ENCODE peak calls at places on chromosomes 1 and 21, in five cellular contexts. R is transverse colon, L is GM12878, B is stomach, Y is breast epithelium. F is an unnamed sample. For H3K27me3, the result is how much of the 10 kb centered on the place peaks cover.

GRCh38 chr1:34918609-34919561 is 10.6 kb downstream of the DLGAP3 start:
- DNase-seq in R (no peak), L (peak), B (no peak), Y (no peak), F (no peak)

GRCh38 chr1:28642056-28642846 is 616 bp downstream of the TAF12 start:
- DNase-seq in R (no peak), L (no peak), B (no peak), Y (no peak), F (no peak)

GRCh38 chr1:156711011-156711817 is 5.8 kb upstream of the CRABP2 start:
- DNase-seq in R (no peak), L (no peak), B (no peak), Y (no peak), F (no peak)

GRCh38 chr1:201126463-201126831 is 537 bp downstream of the ASCL5 start:
- DNase-seq in R (no peak), L (no peak), B (no peak), Y (no peak), F (no peak)

GRCh38 chr21:42829954-42830353 is 49.4 kb downstream of the WDR4 start:
- DNase-seq in R (no peak), L (no peak), B (no peak), Y (no peak), F (no peak)

GRCh38 chr1:25695066-25695990 is 78.7 kb downstream of the MAN1C1 start:
- DNase-seq in R (peak), L (no peak), B (peak), Y (peak), F (peak)

GRCh38 chr1:184860985-184861754 is 106.5 kb upstream of the EDEM3 start:
- DNase-seq in R (peak), L (no peak), B (peak), Y (no peak), F (no peak)

GRCh38 chr1:231068772-231069171 is 28.7 kb upstream of the FAM89A start:
- DNase-seq in R (no peak), L (no peak), B (no peak), Y (no peak), F (no peak)

GRCh38 chr1:163205513-163205912 is 2.8 kb upstream of the RGS5 start:
- DNase-seq in R (no peak), L (no peak), B (no peak), Y (no peak), F (no peak)

GRCh38 chr1:162107911-162108310 is 38.4 kb downstream of the NOS1AP start:
- DNase-seq in R (no peak), L (no peak), B (no peak), Y (no peak), F (no peak)

GRCh38 chr1:157043685-157044084 is 1.9 kb downstream of the ARHGEF11 start:
- DNase-seq in R (no peak), L (no peak), B (no peak), Y (no peak), F (no peak)

DNA sequence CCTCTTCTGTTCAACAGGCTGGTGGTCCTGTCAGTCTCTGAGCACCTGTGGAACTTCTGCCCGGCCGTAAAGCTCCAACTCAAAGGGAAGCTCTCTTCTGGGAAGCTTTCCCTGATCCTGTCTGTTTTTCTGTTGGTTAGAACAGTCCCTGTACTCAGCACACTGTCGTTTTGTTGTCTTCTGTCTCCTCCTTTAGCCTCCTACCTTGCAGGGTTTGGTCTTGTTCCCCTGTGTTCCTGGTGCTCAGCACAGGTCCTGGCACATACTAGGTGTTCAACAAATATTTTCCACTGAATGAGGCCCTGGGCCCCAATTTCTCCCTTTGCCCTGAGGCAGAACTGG is 328 bp upstream of the KDF1 start:
- DNase-seq in R (no peak), L (no peak), B (no peak), Y (no peak), F (no peak)
- H3K27me3 ChIP-seq in R (under half), L (under half), B (under half), Y (under half), F (under half)

GRCh38 chr1:198878566-198878965 is 239.7 kb downstream of the PTPRC start:
- DNase-seq in R (no peak), L (no peak), B (no peak), Y (no peak), F (no peak)

GRCh38 chr1:198880397-198880796 is 241.6 kb downstream of the PTPRC start:
- DNase-seq in R (no peak), L (no peak), B (no peak), Y (no peak), F (no peak)

GRCh38 chr1:198873696-198874230 is 234.9 kb downstream of the PTPRC start:
- DNase-seq in R (no peak), L (no peak), B (no peak), Y (no peak), F (no peak)

GRCh38 chr1:198879711-198880306 is 241.0 kb downstream of the PTPRC start:
- DNase-seq in R (no peak), L (no peak), B (no peak), Y (no peak), F (no peak)

DNA sequence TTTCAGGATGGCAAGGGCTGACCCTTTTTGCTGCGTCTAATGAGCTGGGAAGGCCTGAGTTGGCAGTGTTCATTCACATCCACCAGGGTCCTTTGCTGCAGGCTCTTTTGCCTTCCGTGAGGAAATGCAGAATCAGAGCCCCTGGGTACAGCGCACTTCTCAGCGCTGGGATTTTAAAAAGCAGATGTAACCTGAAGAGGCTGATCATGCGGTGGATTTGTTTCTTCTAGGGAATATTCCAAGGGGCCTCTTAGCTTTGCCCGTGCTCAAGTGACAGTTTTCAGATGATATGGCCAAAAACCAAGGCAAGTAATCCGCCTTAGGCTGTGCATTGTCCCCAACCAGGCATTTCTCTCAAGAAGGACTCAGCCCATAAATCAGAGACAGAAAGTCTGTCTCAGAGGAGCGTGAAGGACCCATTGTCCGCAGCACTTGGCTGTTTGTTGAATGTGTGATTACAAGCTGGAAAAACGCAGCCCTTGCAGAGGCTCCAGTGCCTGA is 237.6 kb downstream of the PTPRC start:
- DNase-seq in R (no peak), L (no peak), B (no peak), Y (no peak), F (no peak)
- TF ChIP-seq CTCF in R (no peak), L (no peak), B (no peak), Y (no peak), F (no peak)

GRCh38 chr1:13492711-13493110 is 21.1 kb downstream of the LRRC38 start:
- DNase-seq in R (no peak), L (no peak), B (no peak), Y (no peak), F (no peak)
- TF ChIP-seq POLR2AphosphoS5 in R (no peak), L (no peak), B (no peak), Y (no peak), F (no peak)

GRCh38 chr1:152108899-152109222 is 6.4 kb downstream of the TCHH start:
- DNase-seq in R (no peak), L (no peak), B (no peak), Y (no peak), F (no peak)
- H3K27me3 ChIP-seq in R (half or more), L (under half), B (half or more), Y (under half), F (half or more)

GRCh38 chr1:6082430-6082971 is 36.8 kb downstream of the KCNAB2 start:
- DNase-seq in R (no peak), L (no peak), B (no peak), Y (no peak), F (no peak)
- TF ChIP-seq CTCF in R (no peak), L (no peak), B (no peak), Y (peak), F (peak)

GRCh38 chr1:224579526-224579925 is 36.6 kb upstream of the CNIH3 start:
- DNase-seq in R (no peak), L (no peak), B (no peak), Y (no peak), F (peak)

GRCh38 chr1:224585051-224585450 is 31.1 kb upstream of the CNIH3 start:
- DNase-seq in R (no peak), L (no peak), B (no peak), Y (no peak), F (peak)

GRCh38 chr1:224580006-224580405 is 36.1 kb upstream of the CNIH3 start:
- DNase-seq in R (no peak), L (no peak), B (no peak), Y (no peak), F (peak)

GRCh38 chr1:224583774-224584173 is 32.3 kb upstream of the CNIH3 start:
- DNase-seq in R (no peak), L (no peak), B (no peak), Y (no peak), F (peak)

DNA sequence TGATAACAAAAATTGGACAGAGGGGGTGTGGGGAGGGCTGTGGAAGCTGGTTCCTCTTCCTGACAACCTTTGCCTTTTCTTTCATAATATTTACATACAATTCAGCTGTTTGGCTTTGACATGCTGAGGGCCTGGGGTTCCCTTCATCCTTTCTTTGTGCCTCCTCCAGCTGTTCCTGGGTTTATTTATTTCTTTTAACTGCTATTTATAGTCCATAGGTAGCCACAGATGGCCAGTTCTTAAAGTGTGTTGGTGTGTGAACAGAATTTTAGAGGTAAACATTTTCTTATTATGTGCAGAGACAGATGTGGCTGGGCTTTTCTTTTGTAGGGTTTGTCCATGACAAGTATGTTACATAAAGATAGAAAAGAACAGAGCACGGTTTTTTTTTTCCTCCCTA is 34.1 kb upstream of the CNIH3 start:
- DNase-seq in R (no peak), L (no peak), B (no peak), Y (no peak), F (peak)
- TF ChIP-seq POLR2AphosphoS5 in R (no peak), L (no peak), B (no peak), Y (no peak), F (no peak)

GRCh38 chr1:19744886-19745285 is 54.8 kb downstream of the TMCO4 start:
- DNase-seq in R (no peak), L (no peak), B (no peak), Y (no peak), F (no peak)
- H3K27me3 ChIP-seq in R (under half), L (under half), B (under half), Y (under half), F (under half)

DNA sequence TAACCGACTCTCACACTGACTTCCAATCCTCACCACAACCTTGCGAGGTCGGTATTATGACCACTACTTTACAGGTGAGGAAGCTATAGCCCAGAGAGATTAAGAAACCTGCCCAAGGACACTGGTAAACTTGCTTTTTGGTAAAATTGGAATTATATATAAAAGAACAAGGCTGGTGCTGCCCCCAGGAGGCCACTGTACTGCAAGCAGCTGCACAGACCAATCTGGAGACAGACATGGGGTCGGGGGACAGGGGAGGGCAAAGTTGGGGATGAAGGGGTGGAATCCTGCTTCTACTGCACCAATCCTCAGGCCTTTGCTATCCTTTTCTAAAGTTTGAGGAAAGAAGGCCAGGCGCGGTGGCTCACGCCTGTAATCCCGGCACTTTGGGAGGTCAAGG is 280.8 kb downstream of the SPATA17 start:
- DNase-seq in R (no peak), L (no peak), B (no peak), Y (no peak), F (no peak)
- TF ChIP-seq CTCF in R (no peak), L (no peak), B (no peak), Y (no peak), F (no peak)

GRCh38 chr1:165287781-165288180 is 68.7 kb downstream of the LMX1A start:
- DNase-seq in R (no peak), L (no peak), B (no peak), Y (no peak), F (no peak)

GRCh38 chr1:165288301-165289120 is 68.0 kb downstream of the LMX1A start:
- DNase-seq in R (peak), L (no peak), B (no peak), Y (no peak), F (no peak)

GRCh38 chr1:165281207-165281901 is 75.2 kb downstream of the LMX1A start:
- DNase-seq in R (no peak), L (no peak), B (no peak), Y (no peak), F (no peak)

GRCh38 chr1:165287329-165287728 is 69.2 kb downstream of the LMX1A start:
- DNase-seq in R (no peak), L (no peak), B (no peak), Y (no peak), F (no peak)

DNA sequence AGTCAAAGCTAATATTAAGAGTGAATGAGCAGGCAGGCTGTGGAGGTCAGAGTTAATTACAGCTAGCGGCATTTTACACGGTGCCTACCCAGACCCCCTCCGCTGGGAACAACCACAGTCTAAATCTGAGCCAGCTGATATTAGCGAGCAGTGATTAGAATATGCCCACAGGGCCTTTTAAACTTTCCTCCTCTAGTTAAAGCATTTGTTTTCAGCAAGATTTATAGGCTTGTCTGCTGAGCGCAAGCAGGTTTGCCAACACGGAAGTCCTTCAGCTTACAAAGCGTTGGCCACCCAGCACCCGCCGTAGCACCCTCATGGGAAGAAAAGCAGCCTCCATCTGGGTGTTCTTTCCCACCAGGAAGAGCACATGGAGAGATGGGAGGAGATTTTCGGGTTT is 72.0 kb downstream of the LMX1A start:
- DNase-seq in R (no peak), L (no peak), B (no peak), Y (no peak), F (no peak)
- TF ChIP-seq POLR2AphosphoS5 in R (no peak), L (no peak), B (no peak), Y (no peak), F (no peak)